ENCODE peak calls at places on chromosome 11, in eight cellular contexts. O, L, X, M, N, R, B and D are unnamed samples.

GRCh38 chr11:3134218-3134621 is 30.9 kb downstream of the OSBPL5 start:
- DNase-seq in O (no peak), L (no peak), X (peak; percentile 30), M (no peak), N (no peak), R (no peak), B (no peak), D (no peak)

GRCh38 chr11:122937978-122938377 is 43.7 kb downstream of the BSX start:
- DNase-seq in O (no peak), L (no peak), X (no peak), M (no peak), N (no peak), R (no peak), B (no peak), D (no peak)

GRCh38 chr11:124717421-124717785 is 22.3 kb upstream of the NRGN start:
- DNase-seq in O (no peak), L (no peak), X (no peak), M (no peak), N (no peak), R (peak; percentile 55), B (no peak), D (no peak)

GRCh38 chr11:33936745-33937612 is 45.1 kb upstream of the LMO2 start:
- DNase-seq in O (no peak), L (peak; percentile 64), X (no peak), M (no peak), N (peak; percentile 82), R (peak; percentile 73), B (peak; percentile 57), D (no peak)

GRCh38 chr11:8937159-8937558 is 4.4 kb upstream of the C11orf16 start:
- DNase-seq in O (no peak), L (no peak), X (no peak), M (no peak), N (no peak), R (no peak), B (no peak), D (no peak)

GRCh38 chr11:102422817-102423725 is 29.5 kb downstream of the TMEM123 start:
- DNase-seq in O (no peak), L (no peak), X (no peak), M (no peak), N (no peak), R (no peak), B (no peak), D (no peak)

GRCh38 chr11:118247041-118247440 is 5.1 kb downstream of the MPZL3 start:
- DNase-seq in O (no peak), L (no peak), X (no peak), M (no peak), N (no peak), R (no peak), B (no peak), D (no peak)

GRCh38 chr11:71218789-71219499 is 33.4 kb downstream of the SHANK2 start:
- DNase-seq in O (no peak), L (no peak), X (no peak), M (no peak), N (no peak), R (no peak), B (no peak), D (no peak)

GRCh38 chr11:134943544-134943943 is 531.5 kb upstream of the B3GAT1 start:
- DNase-seq in O (no peak), L (no peak), X (no peak), M (no peak), N (no peak), R (no peak), B (no peak), D (no peak)

GRCh38 chr11:69982675-69983570 is 95.2 kb upstream of the ANO1 start:
- DNase-seq in O (no peak), L (no peak), X (no peak), M (no peak), N (no peak), R (no peak), B (no peak), D (no peak)

GRCh38 chr11:86621854-86622253 is 50.6 kb downstream of the ME3 start:
- DNase-seq in O (no peak), L (no peak), X (no peak), M (no peak), N (no peak), R (no peak), B (no peak), D (no peak)

GRCh38 chr11:74820763-74821162 is 72.1 kb downstream of the RNF169 start:
- DNase-seq in O (no peak), L (no peak), X (no peak), M (peak; percentile 86), N (no peak), R (peak; percentile 87), B (no peak), D (no peak)

GRCh38 chr11:47139878-47140277 is 36.8 kb downstream of the ARFGAP2 start:
- DNase-seq in O (no peak), L (no peak), X (no peak), M (no peak), N (no peak), R (no peak), B (no peak), D (no peak)

GRCh38 chr11:110147965-110148709 is 54.9 kb downstream of the ZC3H12C start:
- DNase-seq in O (peak; percentile 29), L (no peak), X (no peak), M (peak; percentile 43), N (no peak), R (peak; percentile 93), B (no peak), D (no peak)

GRCh38 chr11:77602385-77603105 is 12.8 kb downstream of the AQP11 start:
- DNase-seq in O (peak; percentile 42), L (no peak), X (no peak), M (peak; percentile 66), N (no peak), R (peak; percentile 87), B (no peak), D (no peak)

GRCh38 chr11:34633990-34634725 is 13.3 kb downstream of the EHF start:
- DNase-seq in O (no peak), L (no peak), X (no peak), M (no peak), N (no peak), R (peak; percentile 58), B (no peak), D (no peak)

GRCh38 chr11:71364176-71364671 is 84.0 kb downstream of the DHCR7 start:
- DNase-seq in O (no peak), L (no peak), X (no peak), M (no peak), N (no peak), R (no peak), B (no peak), D (no peak)

GRCh38 chr11:118258410-118258809 is 5.7 kb downstream of the MPZL2 start:
- DNase-seq in O (no peak), L (no peak), X (no peak), M (no peak), N (no peak), R (no peak), B (no peak), D (no peak)

GRCh38 chr11:6238902-6239301 is at the start of gene CNGA4:
- DNase-seq in O (no peak), L (no peak), X (no peak), M (no peak), N (no peak), R (no peak), B (no peak), D (no peak)

GRCh38 chr11:134275534-134276395 is at the start of gene GLB1L3:
- DNase-seq in O (peak; percentile 21), L (no peak), X (peak; percentile 83), M (no peak), N (no peak), R (no peak), B (no peak), D (no peak)

GRCh38 chr11:45148276-45148675 is 1.8 kb downstream of the PRDM11 start:
- DNase-seq in O (no peak), L (no peak), X (no peak), M (no peak), N (peak; percentile 2), R (no peak), B (no peak), D (no peak)
- H3K4me3 ChIP-seq in O (no peak overlapping the region), L (no peak overlapping the region), X (no peak overlapping the region), M (no peak overlapping the region), N (peak overlapping the region; percentile 67), R (peak overlapping the region; percentile 70), B (no peak overlapping the region), D (peak overlapping the region; percentile 94)

DNA sequence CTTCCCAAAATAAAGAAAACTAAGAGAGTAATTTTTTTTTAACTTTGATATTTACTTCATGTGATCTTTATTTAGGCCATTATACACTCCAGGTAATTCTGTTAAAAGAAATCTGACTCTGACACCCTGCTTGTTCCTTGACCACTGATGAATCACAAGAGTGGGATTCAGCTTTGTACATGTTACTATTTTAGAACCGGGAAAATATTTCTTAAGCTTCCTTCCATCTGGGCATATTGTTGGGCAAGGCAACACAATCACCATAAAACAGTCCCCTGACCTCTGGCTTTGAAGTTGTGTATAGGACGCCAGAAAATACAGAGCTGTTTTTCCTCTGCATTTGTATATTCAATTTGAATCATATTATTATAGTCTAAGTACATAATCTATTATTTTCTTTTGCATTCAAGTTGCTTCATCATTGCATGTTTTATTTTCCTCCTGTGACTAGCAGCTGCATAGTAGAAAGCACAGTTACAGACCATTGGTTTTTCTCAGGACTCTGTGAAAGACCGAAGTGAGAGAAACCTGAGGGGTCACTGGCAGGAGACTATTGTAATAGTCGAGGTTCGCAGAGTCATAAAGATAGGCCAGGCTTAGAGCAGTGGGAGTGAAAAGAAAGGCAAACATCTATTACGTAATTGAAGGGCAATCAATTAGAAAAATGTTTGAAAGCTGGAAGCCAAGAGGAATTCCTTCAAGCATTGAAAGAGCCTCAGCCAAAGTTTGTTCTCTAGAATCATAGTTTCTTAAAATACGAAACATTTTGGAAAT is 51.8 kb upstream of the SLC36A4 start:
- DNase-seq in O (no peak), L (no peak), X (no peak), M (no peak), N (no peak), R (no peak), B (no peak), D (no peak)
- H3K27ac ChIP-seq in O (no peak overlapping the region), L (peak overlapping the region; percentile 45), X (no peak overlapping the region), M (no peak overlapping the region), N (no peak overlapping the region), R (no peak overlapping the region), B (no peak overlapping the region), D (no peak overlapping the region)

GRCh38 chr11:119338946-119339580 is 1.6 kb downstream of the C1QTNF5 start:
- DNase-seq in O (no peak), L (no peak), X (no peak), M (no peak), N (no peak), R (no peak), B (no peak), D (no peak)
- H3K4me3 ChIP-seq in O (no peak overlapping the region), L (peak overlapping the region; percentile 91), X (no peak overlapping the region), M (peak overlapping the region; percentile 64), N (peak overlapping the region; percentile 82), R (no peak overlapping the region), B (peak overlapping the region; percentile 52), D (peak overlapping the region; percentile 56)

DNA sequence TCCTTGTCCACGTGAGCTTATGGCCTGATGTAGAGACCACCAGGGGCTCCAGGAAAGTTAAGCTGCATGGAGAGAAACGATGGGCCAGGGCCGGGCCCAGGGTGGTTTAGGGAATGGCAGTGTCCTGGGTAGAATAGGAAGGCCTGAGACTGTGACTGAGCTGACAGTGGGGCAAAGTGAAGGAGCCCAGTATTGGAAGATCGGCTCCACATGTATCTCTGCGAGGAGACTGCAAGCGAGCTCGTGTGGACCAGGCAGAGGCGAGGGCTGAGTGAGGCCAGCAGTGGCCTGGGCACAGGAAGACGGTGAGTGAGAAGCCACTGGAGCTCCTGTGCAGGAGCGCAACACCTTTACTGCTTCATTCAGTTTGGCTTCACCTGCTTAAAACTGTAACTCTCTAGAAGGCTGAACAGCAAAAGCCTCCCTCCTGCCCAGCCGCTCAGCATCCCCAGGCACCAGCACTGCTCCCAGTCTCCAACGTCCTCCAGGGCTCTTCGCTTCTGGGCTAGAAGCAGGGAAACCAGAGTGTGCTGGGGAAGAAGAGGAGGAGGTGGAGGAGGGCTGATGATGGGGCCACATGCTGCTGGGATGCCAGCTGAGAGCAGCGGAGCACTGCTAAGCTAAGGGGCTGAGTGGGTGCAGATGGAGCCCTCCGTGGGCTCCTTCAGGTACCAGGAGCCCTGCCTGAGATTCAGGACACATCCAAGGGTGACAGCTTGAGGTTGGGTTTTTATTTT is 13.5 kb downstream of the TCIRG1 start:
- DNase-seq in O (no peak), L (no peak), X (no peak), M (no peak), N (no peak), R (no peak), B (no peak), D (no peak)
- H3K27ac ChIP-seq in O (no peak overlapping the region), L (no peak overlapping the region), X (no peak overlapping the region), M (no peak overlapping the region), N (no peak overlapping the region), R (peak overlapping the region; percentile 25), B (no peak overlapping the region), D (no peak overlapping the region)